ENCODE peak calls at places on chromosomes 7 and 10, in nine cellular contexts. F, W, Y, H, I, J, N, U and P are unnamed samples.

GRCh38 chr7:22291979-22292378 is 65.0 kb downstream of the RAPGEF5 start:
- DNase-seq in F (no peak), W (no peak), Y (no peak), H (no peak), I (no peak), J (no peak), N (no peak), U (no peak), P (no peak)

GRCh38 chr10:48594371-48594770 is 10.5 kb downstream of the ARHGAP22 start:
- DNase-seq in F (no peak), W (no peak), Y (no peak), H (no peak), I (no peak), J (no peak), N (no peak), U (no peak), P (no peak)

GRCh38 chr10:95243318-95243617 is 47.5 kb downstream of the PDLIM1 start:
- DNase-seq in F (no peak), W (no peak), Y (no peak), H (no peak), I (no peak), J (no peak), N (no peak), U (no peak), P (no peak)

GRCh38 chr7:111788426-111788825 is 226.1 kb upstream of the IMMP2L start:
- DNase-seq in F (no peak), W (no peak), Y (no peak), H (no peak), I (peak; percentile 28), J (peak; percentile 77), N (no peak), U (no peak), P (no peak)

GRCh38 chr7:35623381-35623780 is 71.6 kb downstream of the HERPUD2 start:
- DNase-seq in F (no peak), W (no peak), Y (no peak), H (no peak), I (no peak), J (no peak), N (no peak), U (peak; percentile 10), P (no peak)

GRCh38 chr7:105838273-105839141 is 37.9 kb downstream of the ATXN7L1 start:
- DNase-seq in F (no peak), W (no peak), Y (peak; percentile 70), H (no peak), I (peak; percentile 47), J (peak; percentile 86), N (peak; percentile 29), U (no peak), P (no peak)

GRCh38 chr10:110918269-110918632 is 729 bp downstream of the BBIP1 start:
- DNase-seq in F (peak; percentile 96), W (no peak), Y (peak; percentile 97), H (no peak), I (peak; percentile 92), J (peak; percentile 65), N (peak; percentile 97), U (peak; percentile 64), P (peak; percentile 97)

GRCh38 chr10:79268100-79268670 is 79.1 kb upstream of the PPIF start:
- DNase-seq in F (no peak), W (no peak), Y (no peak), H (no peak), I (peak; percentile 76), J (no peak), N (no peak), U (no peak), P (peak; percentile 16)

GRCh38 chr10:116893686-116894037 is 44.4 kb downstream of the ENO4 start:
- DNase-seq in F (no peak), W (no peak), Y (no peak), H (no peak), I (no peak), J (no peak), N (no peak), U (no peak), P (no peak)

GRCh38 chr10:88114368-88114767 is 250.9 kb downstream of the PTEN start:
- DNase-seq in F (peak; percentile 48), W (no peak), Y (no peak), H (peak; percentile 70), I (no peak), J (peak; percentile 67), N (peak; percentile 24), U (peak; percentile 28), P (no peak)

GRCh38 chr10:132487241-132488135 is 50.1 kb upstream of the INPP5A start:
- DNase-seq in F (no peak), W (no peak), Y (peak; percentile 56), H (no peak), I (no peak), J (no peak), N (no peak), U (no peak), P (no peak)

GRCh38 chr10:46033602-46034011 is 3.2 kb upstream of the NCOA4 start:
- DNase-seq in F (no peak), W (no peak), Y (no peak), H (no peak), I (peak; percentile 83), J (no peak), N (no peak), U (no peak), P (peak; percentile 68)

GRCh38 chr10:86100581-86101061 is 266.0 kb downstream of the GRID1 start:
- DNase-seq in F (no peak), W (no peak), Y (no peak), H (peak; percentile 49), I (peak; percentile 22), J (peak; percentile 35), N (no peak), U (peak; percentile 5), P (no peak)

GRCh38 chr10:61900829-61901783 is at the start of gene ARID5B:
- DNase-seq in F (peak; percentile 54), W (peak; percentile 45), Y (peak; percentile 63), H (peak; percentile 72), I (peak; percentile 80), J (peak; percentile 24), N (no peak), U (peak; percentile 18), P (peak; percentile 78)